ENCODE peak calls at places on chromosome 2, in seven cellular contexts. R, N, H, E, M, Q and A are unnamed samples.

GRCh38 chr2:176582183-176582582 is 312.9 kb downstream of the MTX2 start:
- DNase-seq in N (no peak), M (no peak), R (no peak), E (no peak), H (no peak), Q (no peak), A (no peak)

GRCh38 chr2:200298816-200299215 is 7.7 kb upstream of the SPATS2L start:
- DNase-seq in N (no peak), H (no peak), R (no peak), E (no peak), Q (no peak), M (no peak), A (no peak)

GRCh38 chr2:134766583-134766982 is 47.8 kb upstream of the TMEM163 start:
- DNase-seq in Q (no peak), H (no peak), N (no peak), R (no peak), M (no peak), E (no peak), A (no peak)

GRCh38 chr2:50111067-50111466 is 920.9 kb downstream of the NRXN1 start:
- DNase-seq in N (no peak), R (no peak), H (no peak), E (no peak), Q (no peak), M (no peak), A (no peak)

GRCh38 chr2:187618813-187619212 is 64.6 kb upstream of the TFPI start:
- DNase-seq in N (peak), E (no peak), M (no peak), Q (no peak), H (no peak), R (peak), A (no peak)

GRCh38 chr2:29162204-29162928 is 47.2 kb downstream of the CLIP4 start:
- DNase-seq in H (no peak), R (no peak), N (no peak), E (no peak), Q (no peak), M (no peak), A (no peak)

GRCh38 chr2:61948661-61949457 is 43.4 kb downstream of the COMMD1 start:
- DNase-seq in Q (no peak), H (no peak), E (no peak), N (no peak), R (no peak), M (no peak), A (peak)

GRCh38 chr2:37324536-37324785 is 172 bp downstream of the PRKD3 start:
- DNase-seq in N (peak), R (peak), H (no peak), M (peak), E (peak), Q (peak), A (peak)

GRCh38 chr2:236688563-236689392 is 119.2 kb downstream of the ACKR3 start:
- DNase-seq in M (no peak), E (peak), N (no peak), R (no peak), H (no peak), Q (no peak), A (no peak)

GRCh38 chr2:109242222-109242653 is 113.2 kb downstream of the SH3RF3 start:
- DNase-seq in M (peak), R (peak), H (no peak), E (no peak), Q (no peak), N (no peak), A (peak)

GRCh38 chr2:156649596-156649995 is 213.4 kb downstream of the GPD2 start:
- DNase-seq in E (no peak), R (no peak), Q (no peak), H (no peak), M (peak), N (no peak), A (no peak)

GRCh38 chr2:119544075-119545031 is at the start of gene CFAP221:
- DNase-seq in H (peak), M (peak), Q (peak), N (peak), R (peak), E (peak), A (no peak)

GRCh38 chr2:16238001-16238755 is 297.8 kb downstream of the MYCN start:
- DNase-seq in E (peak), Q (no peak), R (no peak), M (no peak), N (no peak), H (no peak), A (no peak)

GRCh38 chr2:159921752-159922404 is 123.9 kb upstream of the CD302 start:
- DNase-seq in H (peak), R (peak), M (peak), Q (peak), E (peak), N (peak), A (peak)

GRCh38 chr2:195818521-195818920 is 161.5 kb downstream of the SLC39A10 start:
- DNase-seq in R (peak), N (peak), H (no peak), M (no peak), E (no peak), Q (no peak), A (no peak)

GRCh38 chr2:49687873-49688272 is 533.6 kb upstream of the FSHR start:
- DNase-seq in R (peak), H (no peak), M (no peak), N (peak), E (no peak), Q (no peak), A (no peak)

GRCh38 chr2:10794891-10795290 is 17.7 kb downstream of the PDIA6 start:
- DNase-seq in M (no peak), Q (no peak), R (no peak), N (no peak), E (no peak), H (no peak), A (no peak)

GRCh38 chr2:109376796-109377495 is 236.8 kb downstream of the SEPTIN10 start:
- DNase-seq in E (peak), Q (no peak), H (no peak), R (peak), M (no peak), N (peak), A (peak)

GRCh38 chr2:171762879-171763573 is 75.8 kb downstream of the DYNC1I2 start:
- DNase-seq in M (no peak), N (peak), H (no peak), Q (no peak), R (peak), E (no peak), A (no peak)

GRCh38 chr2:239260546-239261327 is 140.1 kb downstream of the HDAC4 start:
- DNase-seq in R (no peak), N (no peak), M (no peak), Q (no peak), H (no peak), E (peak), A (peak)

GRCh38 chr2:10080536-10081304 is 509 bp upstream of the CYS1 start:
- DNase-seq in Q (peak), N (no peak), H (no peak), M (no peak), E (no peak), R (no peak), A (peak)

GRCh38 chr2:25810428-25810827 is 67.9 kb downstream of the ASXL2 start:
- DNase-seq in N (no peak), R (no peak), E (no peak), H (no peak), Q (no peak), M (no peak), A (no peak)

GRCh38 chr2:237182422-237183123 is 96.9 kb downstream of the COPS8 start:
- DNase-seq in M (no peak), R (no peak), N (peak), E (no peak), H (no peak), Q (no peak), A (peak)

GRCh38 chr2:159711562-159712193 is 628 bp upstream of the MARCHF7 start:
- DNase-seq in H (no peak), Q (no peak), M (no peak), N (peak), E (no peak), R (no peak), A (no peak)

GRCh38 chr2:112138143-112139032 is at the start of gene FBLN7:
- DNase-seq in H (no peak), M (no peak), Q (no peak), N (peak), E (no peak), R (peak), A (no peak)

DNA sequence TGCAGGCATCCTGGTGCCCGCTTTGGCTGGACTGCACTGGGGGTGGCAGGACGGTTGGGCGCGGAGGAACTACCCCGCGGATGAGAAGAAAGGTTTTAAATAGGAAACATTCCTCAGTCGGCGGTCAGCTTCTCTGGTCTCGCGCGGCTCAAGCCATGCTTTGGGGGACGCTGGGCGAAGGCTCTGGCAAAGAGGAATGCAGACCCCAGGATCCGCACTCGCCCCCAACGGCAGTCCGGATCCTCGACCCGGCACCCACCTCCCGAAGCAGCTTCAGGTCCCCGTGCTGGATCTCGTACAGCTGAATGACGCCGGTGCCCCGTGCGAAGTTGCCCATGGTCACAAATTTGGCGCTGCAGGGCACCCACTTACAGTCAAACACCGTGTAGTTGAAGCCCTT is 686 bp upstream of the PNO1 start:
- DNase-seq in H (no peak), R (peak), Q (no peak), M (no peak), N (no peak), E (peak), A (no peak)
- H3K4me3 ChIP-seq in H (peak), R (peak), Q (peak), M (peak), N (peak), E (peak), A (peak)

DNA sequence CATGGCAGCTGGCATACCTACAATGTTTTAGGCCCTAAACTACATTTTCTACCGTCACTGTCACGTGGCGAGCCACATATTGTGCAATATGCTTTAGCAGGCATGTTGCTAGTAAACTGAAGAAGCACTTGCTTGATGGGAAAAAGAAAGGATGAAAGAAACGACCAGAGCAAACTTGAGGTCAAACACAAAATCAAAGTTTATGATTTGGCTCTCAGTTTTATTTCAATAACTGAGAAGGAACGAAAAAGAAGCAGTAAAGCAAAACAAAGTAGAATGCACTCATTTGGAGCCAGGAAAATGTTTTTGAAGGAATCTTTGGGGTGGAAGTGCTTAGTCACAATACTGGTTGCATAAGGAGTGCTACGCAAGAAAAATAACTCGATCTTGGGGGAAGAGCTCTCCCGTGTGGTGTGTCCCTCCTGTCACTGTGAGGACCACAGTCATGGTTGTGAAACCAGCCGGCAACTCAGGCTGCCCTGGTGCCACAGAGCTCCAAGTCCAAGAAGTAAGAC is 349.8 kb downstream of the RBM43 start:
- DNase-seq in N (peak), E (no peak), M (peak), R (peak), H (peak), Q (no peak), A (peak)
- H3K4me3 ChIP-seq in N (no peak), E (no peak), M (no peak), R (peak), H (no peak), Q (no peak), A (peak)

DNA sequence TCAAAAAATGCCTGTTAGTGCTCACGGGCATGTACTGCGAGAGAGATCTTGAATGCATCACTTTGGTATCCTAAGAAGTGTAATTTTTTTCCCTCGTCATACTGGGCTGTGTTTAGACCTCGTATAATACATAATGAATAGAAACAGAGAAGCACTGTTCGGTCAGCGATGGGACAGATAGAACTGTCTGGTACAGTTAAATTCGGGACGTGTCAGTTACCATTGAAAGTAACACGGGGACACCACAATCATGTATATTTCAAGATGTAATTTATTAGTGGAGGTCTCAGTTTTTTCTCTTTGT is 1.8 kb downstream of the PKP4 start:
- DNase-seq in N (no peak), E (no peak), R (no peak), H (no peak), M (no peak), Q (no peak), A (no peak)
- H3K4me3 ChIP-seq in N (peak), E (peak), R (peak), H (peak), M (peak), Q (peak), A (peak)

GRCh38 chr2:56118474-56118873 is 65.3 kb upstream of the CCDC85A start:
- DNase-seq in R (no peak), N (no peak), E (no peak), Q (no peak), M (no peak), H (no peak), A (no peak)

GRCh38 chr2:56121995-56122394 is 61.8 kb upstream of the CCDC85A start:
- DNase-seq in E (no peak), N (no peak), M (no peak), H (no peak), Q (no peak), R (no peak), A (no peak)

GRCh38 chr2:56123538-56123937 is 60.3 kb upstream of the CCDC85A start:
- DNase-seq in E (no peak), N (no peak), M (no peak), H (no peak), R (no peak), Q (no peak), A (no peak)

GRCh38 chr2:56113571-56113970 is 70.2 kb upstream of the CCDC85A start:
- DNase-seq in Q (no peak), E (no peak), H (no peak), M (no peak), R (no peak), N (no peak), A (no peak)

DNA sequence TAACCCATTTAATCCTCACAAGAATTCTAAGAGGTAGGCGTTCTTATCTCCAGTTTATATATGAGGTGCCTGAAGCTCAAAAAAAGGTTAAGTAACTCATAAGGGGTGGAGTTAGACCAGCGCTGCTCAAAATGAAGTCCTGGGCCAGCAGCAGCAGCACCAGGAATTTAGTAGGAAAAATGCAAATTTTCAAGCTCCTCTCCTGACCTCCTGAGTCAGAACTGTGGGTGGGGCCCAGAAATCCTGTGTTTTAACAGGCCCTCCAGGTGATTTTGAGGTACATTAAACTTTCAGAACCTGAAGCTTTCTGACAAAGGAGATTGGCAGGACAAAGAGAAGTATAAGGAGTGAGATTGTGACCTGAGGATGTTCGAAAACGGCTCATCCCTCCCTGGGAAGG is 66.0 kb upstream of the CCDC85A start:
- DNase-seq in E (no peak), N (no peak), H (no peak), Q (no peak), R (no peak), M (no peak), A (no peak)
- H3K4me3 ChIP-seq in E (no peak), N (no peak), H (no peak), Q (no peak), R (no peak), M (no peak), A (no peak)

GRCh38 chr2:18741888-18742287 is 152.5 kb upstream of the NT5C1B start:
- DNase-seq in N (no peak), Q (no peak), M (peak), E (peak), R (no peak), H (no peak), A (peak)
- H3K4me3 ChIP-seq in N (no peak), Q (no peak), M (no peak), E (no peak), R (no peak), H (no peak), A (no peak)

DNA sequence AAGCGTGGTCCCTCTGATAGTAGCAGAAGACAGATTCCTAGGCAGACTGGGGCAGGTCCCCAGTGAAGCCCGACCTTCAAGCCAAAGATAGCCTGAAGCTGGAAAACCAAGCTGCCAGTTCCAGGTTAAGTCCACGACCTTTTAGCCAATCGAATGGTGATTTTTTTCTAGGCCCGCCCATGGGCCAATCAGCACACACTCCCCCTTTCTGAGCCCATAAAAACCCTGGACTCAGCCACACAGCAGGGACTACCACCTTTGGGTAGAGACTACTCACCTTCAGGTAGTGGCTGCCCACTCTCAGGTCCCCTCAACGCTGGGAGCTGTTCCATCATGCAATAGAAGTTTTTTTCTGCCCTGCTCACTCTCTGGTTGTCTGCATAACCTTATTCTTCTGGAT is 14.5 kb upstream of the ADI1 start:
- DNase-seq in H (no peak), N (no peak), M (no peak), R (no peak), Q (no peak), E (no peak), A (no peak)
- H3K4me3 ChIP-seq in H (no peak), N (no peak), M (peak), R (no peak), Q (no peak), E (no peak), A (no peak)

GRCh38 chr2:166448106-166448505 is 45.9 kb downstream of the SCN7A start:
- DNase-seq in H (no peak), M (no peak), N (no peak), Q (no peak), R (no peak), E (no peak), A (no peak)
- H3K4me3 ChIP-seq in H (no peak), M (no peak), N (no peak), Q (no peak), R (no peak), E (no peak), A (no peak)

GRCh38 chr2:217857624-217858506 is 144.9 kb downstream of the TNS1 start:
- DNase-seq in H (no peak), R (no peak), M (peak), Q (no peak), N (no peak), E (peak), A (peak)
- H3K4me3 ChIP-seq in H (no peak), R (peak), M (peak), Q (no peak), N (peak), E (no peak), A (peak)